ENCODE peak calls at places on chromosomes 12 and 14, in five cellular contexts. D, T, J, B and X are unnamed samples.
A peak's percentile ranks its signal among the peaks of the same experiment; 100 is the strongest.

GRCh38 chr12:112422531-112422930 is 3.8 kb downstream of the PTPN11 start:
- DNase-seq in J (no peak), T (no peak), B (peak; percentile 61), D (no peak), X (peak; percentile 86)

GRCh38 chr12:122979908-122980191 is 631 bp upstream of the ARL6IP4 start:
- DNase-seq in B (no peak), D (peak; percentile 41), T (no peak), J (peak; percentile 20), X (no peak)

GRCh38 chr12:50925342-50925651 is 27.0 kb upstream of the HIGD1C start:
- DNase-seq in D (peak; percentile 51), J (no peak), B (peak; percentile 16), T (no peak), X (peak; percentile 33)

GRCh38 chr14:92556255-92556741 is 42.7 kb downstream of the RIN3 start:
- DNase-seq in B (peak; percentile 45), D (no peak), T (no peak), J (peak; percentile 17), X (no peak)

GRCh38 chr12:123942277-123942653 is 30.4 kb downstream of the CCDC92 start:
- DNase-seq in D (no peak), B (peak; percentile 92), J (peak; percentile 7), T (no peak), X (peak; percentile 76)

GRCh38 chr14:70601162-70601561 is 707 bp upstream of the MED6 start:
- DNase-seq in T (no peak), D (no peak), J (peak; percentile 72), B (peak; percentile 17), X (no peak)

GRCh38 chr12:54394281-54394719 is 9.8 kb upstream of the ZNF385A start:
- DNase-seq in B (peak; percentile 82), T (no peak), J (peak; percentile 67), D (peak; percentile 55), X (peak; percentile 67)

GRCh38 chr14:55285048-55285652 is 13.9 kb downstream of the FBXO34 start:
- DNase-seq in B (no peak), J (no peak), T (no peak), D (no peak), X (no peak)

GRCh38 chr14:100665518-100666032 is 61.1 kb upstream of the DLK1 start:
- DNase-seq in J (peak; percentile 43), B (peak; percentile 56), T (no peak), D (no peak), X (peak; percentile 57)

GRCh38 chr14:70073924-70074566 is 114.7 kb downstream of the SLC8A3 start:
- DNase-seq in T (peak; percentile 39), D (peak; percentile 78), B (peak; percentile 79), J (peak; percentile 69), X (peak; percentile 85)

GRCh38 chr12:19800884-19801283 is 361.6 kb downstream of the AEBP2 start:
- DNase-seq in D (peak; percentile 51), T (no peak), J (no peak), B (no peak), X (no peak)

GRCh38 chr14:101225729-101226152 is 322.2 kb upstream of the RTL1 start:
- DNase-seq in T (no peak), B (no peak), J (no peak), D (no peak), X (no peak)

GRCh38 chr12:68291396-68292036 is 38.1 kb upstream of the IL22 start:
- DNase-seq in D (no peak), J (peak; percentile 97), T (no peak), B (no peak), X (no peak)

GRCh38 chr14:67943947-67944346 is 124.4 kb downstream of the RAD51B start:
- DNase-seq in J (peak; percentile 69), T (peak; percentile 7), D (peak; percentile 80), B (peak; percentile 90), X (peak; percentile 82)

GRCh38 chr12:120940799-120941198 is 36.6 kb upstream of the SPPL3 start:
- DNase-seq in D (peak; percentile 40), T (no peak), J (no peak), B (no peak), X (no peak)

GRCh38 chr14:31703056-31703455 is 141.9 kb downstream of the NUBPL start:
- DNase-seq in D (no peak), B (peak; percentile 23), T (no peak), J (no peak), X (no peak)

GRCh38 chr14:22607291-22607690 is 9.2 kb downstream of the ABHD4 start:
- DNase-seq in J (no peak), T (no peak), D (no peak), B (peak; percentile 49), X (no peak)

GRCh38 chr14:42224053-42224888 is 617.6 kb downstream of the LRFN5 start:
- DNase-seq in D (peak; percentile 47), B (peak; percentile 91), J (peak; percentile 52), T (no peak), X (peak; percentile 79)

GRCh38 chr14:95039259-95039992 is 117.9 kb downstream of the DICER1 start:
- DNase-seq in B (no peak), D (no peak), T (no peak), J (no peak), X (no peak)

GRCh38 chr12:103868215-103868614 is 27.2 kb upstream of the NT5DC3 start:
- DNase-seq in D (no peak), B (no peak), J (no peak), T (no peak), X (no peak)